ENCODE peak calls at places on chromosomes 11 and 22, in eight cellular contexts. F is iris pigment epithelial cell; C is activated naive CD4-positive, alpha-beta T cell treated with Interleukin-2 at 50 U/mL for 16 hours; E is hippocampal formation; S is posterior vena cava; T is RCC 7860; W is head of caudate nucleus; N is bronchial epithelial cell. Y is an unnamed sample.

GRCh38 chr11:120057595-120058581 is 80.0 kb downstream of the TRIM29 start:
- DNase-seq in S (peak), E (no peak), C (no peak), F (peak), T (peak), W (no peak), N (peak), Y (no peak)

GRCh38 chr22:36606114-36606513 is 77.1 kb upstream of the EIF3D start:
- DNase-seq in T (no peak), N (no peak), F (no peak), E (no peak), C (no peak), S (no peak), W (no peak), Y (no peak)

GRCh38 chr11:58493676-58494075 is 14.2 kb downstream of the OR5B21 start:
- DNase-seq in F (peak), T (no peak), S (no peak), N (peak), E (no peak), W (no peak), C (no peak), Y (no peak)

GRCh38 chr22:30503551-30503950 is 1.9 kb downstream of the SEC14L4 start:
- DNase-seq in W (no peak), E (no peak), S (no peak), C (no peak), T (no peak), N (no peak), F (no peak), Y (no peak)

GRCh38 chr11:96307748-96308133 is 35.3 kb downstream of the MAML2 start:
- DNase-seq in E (no peak), F (peak), C (no peak), S (no peak), T (peak), W (no peak), N (peak), Y (no peak)

GRCh38 chr22:17952273-17952801 is 72.0 kb downstream of the MICAL3 start:
- DNase-seq in W (no peak), S (no peak), E (no peak), F (no peak), C (no peak), N (peak), T (peak), Y (peak)

GRCh38 chr22:32698926-32699619 is 102.4 kb upstream of the TIMP3 start:
- DNase-seq in W (no peak), F (no peak), S (peak), T (no peak), E (no peak), N (no peak), C (no peak), Y (peak)

GRCh38 chr22:26718488-26718887 is 61.1 kb downstream of the MIAT start:
- DNase-seq in N (no peak), W (no peak), S (no peak), E (no peak), F (no peak), T (no peak), C (no peak), Y (no peak)

GRCh38 chr22:37079668-37080171 is 28.2 kb downstream of the KCTD17 start:
- DNase-seq in F (peak), W (no peak), E (no peak), T (no peak), N (no peak), S (no peak), C (peak), Y (peak)

GRCh38 chr22:25127274-25127673 is 72.4 kb upstream of the CRYBB3 start:
- DNase-seq in C (no peak), S (no peak), E (no peak), N (no peak), F (no peak), W (no peak), T (no peak), Y (no peak)

GRCh38 chr22:29512031-29512430 is 32.0 kb downstream of the NEFH start:
- DNase-seq in T (no peak), S (no peak), C (no peak), W (no peak), F (no peak), N (no peak), E (no peak), Y (no peak)

GRCh38 chr22:37309221-37310074 is 27.1 kb downstream of the CYTH4 start:
- DNase-seq in N (no peak), T (peak), W (no peak), S (no peak), E (no peak), C (peak), F (no peak), Y (peak)

GRCh38 chr22:20928573-20928967 is 11.4 kb downstream of the CRKL start:
- DNase-seq in W (no peak), E (no peak), C (no peak), F (no peak), T (no peak), N (no peak), S (no peak), Y (no peak)

GRCh38 chr22:25942989-25943411 is 201.0 kb downstream of the MYO18B start:
- DNase-seq in E (peak), N (no peak), W (peak), S (no peak), F (no peak), T (no peak), C (no peak), Y (no peak)

GRCh38 chr11:12189543-12190235 is 79.3 kb downstream of the MICAL2 start:
- DNase-seq in F (no peak), S (no peak), T (no peak), W (no peak), C (peak), N (peak), E (no peak), Y (no peak)

GRCh38 chr11:13448876-13449275 is 14.1 kb downstream of the BTBD10 start:
- DNase-seq in S (no peak), E (no peak), T (no peak), F (peak), C (no peak), N (no peak), W (no peak), Y (no peak)

GRCh38 chr11:118757881-118758399 is 33.0 kb downstream of the DDX6 start:
- DNase-seq in C (no peak), S (no peak), N (no peak), W (peak), E (no peak), F (no peak), T (no peak), Y (no peak)

GRCh38 chr11:99592241-99592640 is 571.5 kb downstream of the CNTN5 start:
- DNase-seq in C (no peak), S (no peak), E (no peak), W (no peak), N (no peak), T (no peak), F (peak), Y (no peak)

GRCh38 chr11:61539009-61539408 is 30.5 kb downstream of the LRRC10B start:
- DNase-seq in C (no peak), W (no peak), N (no peak), S (no peak), E (no peak), T (no peak), F (no peak), Y (no peak)

GRCh38 chr11:134581966-134582787 is 170.1 kb upstream of the B3GAT1 start:
- DNase-seq in F (no peak), C (no peak), T (no peak), N (no peak), S (no peak), W (no peak), E (no peak), Y (no peak)

GRCh38 chr11:114236829-114237228 is 59.4 kb upstream of the NNMT start:
- DNase-seq in W (no peak), S (no peak), T (no peak), N (peak), C (no peak), E (no peak), F (peak), Y (no peak)

GRCh38 chr11:95084509-95084908 is 5.1 kb upstream of the ENDOD1 start:
- DNase-seq in W (no peak), C (peak), N (peak), S (no peak), F (peak), T (peak), E (no peak), Y (no peak)

GRCh38 chr11:3659595-3660515 is 11.3 kb downstream of the CHRNA10 start:
- DNase-seq in T (no peak), F (no peak), C (no peak), E (no peak), W (no peak), S (no peak), N (no peak), Y (no peak)

GRCh38 chr11:75499423-75500305 is 26.1 kb downstream of the GDPD5 start:
- DNase-seq in T (peak), E (no peak), S (peak), W (no peak), N (peak), F (peak), C (no peak), Y (no peak)

GRCh38 chr11:128437137-128437536 is 150.2 kb downstream of the ETS1 start:
- DNase-seq in E (no peak), S (no peak), F (peak), T (peak), N (no peak), C (no peak), W (no peak), Y (peak)

GRCh38 chr11:65658174-65659021 is 4.3 kb downstream of the RELA start:
- DNase-seq in N (no peak), W (no peak), S (no peak), T (no peak), E (no peak), C (no peak), F (no peak), Y (no peak)

Y was measured in left kidney.